ENCODE peak calls at places on chromosome 7, in six cellular contexts. J, Z, A, F, N and I are unnamed samples.
A peak's percentile ranks its signal among the peaks of the same experiment; 100 is the strongest.

GRCh38 chr7:27161214-27161720 is 4.1 kb downstream of the HOXA9 start:
- DNase-seq in J (no peak), Z (no peak), A (no peak), F (no peak), N (no peak), I (no peak)

GRCh38 chr7:48610705-48611104 is 313.6 kb upstream of the CDC14C start:
- DNase-seq in J (no peak), Z (no peak), A (no peak), F (no peak), N (no peak), I (no peak)

GRCh38 chr7:63899691-63900393 is 98.8 kb upstream of the ZNF722 start:
- DNase-seq in J (peak; percentile 83), Z (no peak), A (peak; percentile 70), F (peak; percentile 72), N (peak; percentile 96), I (peak; percentile 32)

GRCh38 chr7:116956515-116956804 is 3.2 kb downstream of the ST7 start:
- DNase-seq in J (no peak), Z (no peak), A (no peak), F (no peak), N (no peak), I (no peak)

GRCh38 chr7:159095979-159096411 is 48.7 kb downstream of the VIPR2 start:
- DNase-seq in J (no peak), Z (no peak), A (no peak), F (no peak), N (no peak), I (no peak)

GRCh38 chr7:152076940-152077933 is 51.8 kb downstream of the GALNT11 start:
- DNase-seq in J (no peak), Z (no peak), A (no peak), F (peak; percentile 9), N (no peak), I (no peak)

GRCh38 chr7:130667593-130668257 is 823 bp downstream of the COPG2 start:
- DNase-seq in J (no peak), Z (no peak), A (no peak), F (peak; percentile 29), N (peak; percentile 39), I (no peak)

GRCh38 chr7:27169658-27170493 is 4.2 kb downstream of the HOXA10 start:
- DNase-seq in J (no peak), Z (no peak), A (no peak), F (no peak), N (no peak), I (no peak)

GRCh38 chr7:28135760-28136159 is 44.8 kb downstream of the JAZF1 start:
- DNase-seq in J (no peak), Z (no peak), A (no peak), F (no peak), N (no peak), I (no peak)

GRCh38 chr7:98365863-98366561 is 34.9 kb downstream of the BAIAP2L1 start:
- DNase-seq in J (no peak), Z (no peak), A (no peak), F (peak; percentile 13), N (no peak), I (no peak)

GRCh38 chr7:115293628-115294236 is 371.8 kb downstream of the MDFIC start:
- DNase-seq in J (no peak), Z (no peak), A (no peak), F (no peak), N (no peak), I (no peak)

GRCh38 chr7:45703373-45703821 is 129.2 kb downstream of the ADCY1 start:
- DNase-seq in J (no peak), Z (no peak), A (no peak), F (no peak), N (no peak), I (no peak)

GRCh38 chr7:155069992-155070827 is at the start of gene HTR5A:
- DNase-seq in J (peak; percentile 82), Z (peak; percentile 44), A (peak; percentile 70), F (peak; percentile 93), N (no peak), I (peak; percentile 84)

GRCh38 chr7:98171449-98171848 is 39.8 kb upstream of the BHLHA15 start:
- DNase-seq in J (no peak), Z (no peak), A (no peak), F (no peak), N (no peak), I (no peak)

GRCh38 chr7:1818581-1819200 is 148.6 kb downstream of the ELFN1 start:
- DNase-seq in J (no peak), Z (no peak), A (no peak), F (no peak), N (peak; percentile 75), I (no peak)

GRCh38 chr7:46191776-46192175 is 270.7 kb upstream of the IGFBP3 start:
- DNase-seq in J (no peak), Z (no peak), A (no peak), F (no peak), N (no peak), I (no peak)

GRCh38 chr7:135160098-135160857 is 10.2 kb downstream of the CYREN start:
- DNase-seq in J (no peak), Z (no peak), A (no peak), F (peak; percentile 44), N (no peak), I (no peak)

GRCh38 chr7:138468244-138469123 is 8.4 kb downstream of the TRIM24 start:
- DNase-seq in J (no peak), Z (no peak), A (no peak), F (no peak), N (no peak), I (no peak)